ENCODE peak calls at places on chromosome 13, in seven cellular contexts. O is astrocyte of the spinal cord, M is AG04450, Y is adrenal gland, S is uterus, Q is lower leg skin, H is PC-3. P is an unnamed sample.
A peak's percentile ranks its signal among the peaks of the same experiment; 100 is the strongest.

GRCh38 chr13:47521895-47522487 is 479.1 kb downstream of the SUCLA2 start:
- DNase-seq in M (no peak), Q (no peak), H (no peak), Y (no peak), S (no peak), O (no peak), P (no peak)

GRCh38 chr13:51560336-51560735 is 23.9 kb upstream of the WDFY2 start:
- DNase-seq in O (no peak), M (no peak), Y (no peak), H (no peak), S (no peak), Q (no peak), P (no peak)

GRCh38 chr13:44014501-44014900 is 134.8 kb downstream of the LACC1 start:
- DNase-seq in Q (no peak), H (no peak), S (no peak), Y (no peak), M (no peak), O (no peak), P (no peak)

GRCh38 chr13:68608147-68608546 is 1378.0 kb upstream of the PCDH9 start:
- DNase-seq in Y (no peak), H (peak; percentile 48), M (no peak), O (no peak), Q (no peak), S (no peak), P (no peak)

GRCh38 chr13:101449971-101450748 is 2.3 kb upstream of the ITGBL1 start:
- DNase-seq in M (peak; percentile 65), O (peak; percentile 91), Q (no peak), Y (no peak), H (peak; percentile 93), S (no peak), P (peak; percentile 69)

GRCh38 chr13:98977568-98978270 is at the start of gene DOCK9:
- DNase-seq in M (no peak), O (peak; percentile 89), Y (peak; percentile 57), Q (no peak), H (peak; percentile 25), S (peak; percentile 39), P (no peak)

GRCh38 chr13:108895220-108895704 is 265.9 kb downstream of the MYO16 start:
- DNase-seq in Y (no peak), H (peak; percentile 88), M (no peak), S (no peak), O (peak; percentile 63), Q (no peak), P (no peak)

GRCh38 chr13:102310691-102311432 is 91.0 kb downstream of the FGF14 start:
- DNase-seq in M (no peak), Q (peak; percentile 21), H (no peak), O (no peak), S (peak; percentile 39), Y (no peak), P (no peak)

GRCh38 chr13:103799028-103799427 is 732.8 kb upstream of the SLC10A2 start:
- DNase-seq in Q (no peak), M (no peak), S (no peak), H (peak; percentile 7), Y (no peak), O (no peak), P (no peak)

GRCh38 chr13:27446986-27447583 is 3.3 kb downstream of the MTIF3 start:
- DNase-seq in M (no peak), O (no peak), S (no peak), Y (no peak), H (no peak), Q (no peak), P (no peak)

GRCh38 chr13:28199089-28199488 is 60.7 kb downstream of the PAN3 start:
- DNase-seq in Y (no peak), O (no peak), S (no peak), Q (no peak), M (no peak), H (no peak), P (no peak)

DNA sequence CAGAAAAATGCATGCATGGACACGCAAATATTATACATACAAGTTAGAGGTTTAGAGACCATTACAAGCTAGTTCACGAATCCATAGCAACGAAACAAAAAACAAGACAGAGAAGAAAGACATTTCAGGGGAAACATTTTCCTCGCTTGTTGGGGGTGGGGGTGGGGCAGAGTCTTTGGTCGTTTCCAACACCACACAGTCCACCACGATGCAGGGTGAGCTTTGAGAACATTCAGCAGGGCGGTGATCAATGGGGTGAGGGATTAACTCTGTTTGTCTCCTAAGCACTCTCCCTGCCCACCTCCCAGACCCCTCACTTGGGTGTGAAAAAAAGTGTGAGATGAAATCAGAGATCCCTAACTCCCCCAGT is 631 bp downstream of the OXGR1 start:
- DNase-seq in O (no peak), Q (no peak), Y (no peak), S (no peak), M (no peak), H (no peak), P (no peak)
- H3K4me3 ChIP-seq in O (peak overlapping the region; percentile 36), Q (no peak overlapping the region), Y (no peak overlapping the region), S (peak overlapping the region; percentile 33), M (peak overlapping the region; percentile 39), H (no peak overlapping the region), P (no peak overlapping the region)

GRCh38 chr13:111429064-111429558 is 108.7 kb downstream of the TEX29 start:
- DNase-seq in M (no peak), S (no peak), Q (peak; percentile 31), Y (peak; percentile 51), O (peak; percentile 1), H (peak; percentile 47), P (peak; percentile 1)
- TF ChIP-seq CTCF in M (peak; percentile 65), S (no peak), Q (no peak), Y (peak; percentile 57), O (peak; percentile 46), H (peak; percentile 53), P (peak; percentile 62)

DNA sequence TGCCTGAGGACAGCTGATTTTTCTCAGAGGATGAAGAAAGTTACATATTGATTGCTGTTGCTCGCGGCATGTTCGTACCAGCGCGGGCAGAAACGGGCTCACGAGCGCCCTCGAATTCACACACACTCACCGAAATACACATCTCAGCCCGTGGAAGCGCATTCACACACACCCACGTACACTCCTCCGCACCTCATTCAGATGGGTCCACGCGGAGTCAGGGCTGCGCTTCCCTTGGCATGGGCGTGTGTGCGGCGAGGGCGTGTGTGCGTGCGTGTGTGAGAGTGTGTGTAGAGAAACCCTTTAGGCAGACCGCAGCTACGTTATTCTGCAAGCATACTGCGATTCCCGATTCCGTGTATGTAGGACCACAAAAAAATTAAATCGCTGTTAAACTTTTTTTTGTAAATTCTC is 2.1 kb upstream of the PCDH17 start:
- DNase-seq in O (no peak), M (no peak), S (no peak), Q (no peak), H (no peak), Y (peak; percentile 10), P (no peak)
- H3K4me3 ChIP-seq in O (peak overlapping the region; percentile 55), M (peak overlapping the region; percentile 27), S (peak overlapping the region; percentile 40), Q (no peak overlapping the region), H (peak overlapping the region; percentile 46), Y (no peak overlapping the region), P (peak overlapping the region; percentile 26)

DNA sequence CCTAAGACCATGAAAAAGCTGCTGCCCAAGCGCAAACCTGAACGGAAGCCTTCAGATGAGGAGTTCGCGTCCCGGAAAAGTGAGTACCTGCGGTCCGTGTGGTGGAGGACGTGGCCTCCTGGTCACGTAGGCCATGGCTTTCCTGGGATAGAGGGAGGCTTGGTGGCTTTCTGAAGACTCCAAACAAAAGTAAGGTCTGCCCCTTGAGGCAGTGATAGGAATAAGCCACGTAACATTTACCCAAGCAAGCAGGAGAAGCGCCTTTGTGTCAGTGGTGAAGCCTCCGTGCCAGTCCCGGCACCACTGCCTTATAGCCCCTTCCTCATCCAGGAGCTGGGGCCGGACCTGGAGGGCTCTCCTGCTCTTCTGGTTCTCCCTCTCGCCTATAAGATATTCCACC is 34.3 kb upstream of the TEX29 start:
- DNase-seq in O (no peak), S (no peak), Y (no peak), Q (no peak), M (no peak), H (no peak), P (no peak)
- TF ChIP-seq CTCF in O (no peak), S (no peak), Y (no peak), Q (no peak), M (no peak), H (no peak), P (no peak)

DNA sequence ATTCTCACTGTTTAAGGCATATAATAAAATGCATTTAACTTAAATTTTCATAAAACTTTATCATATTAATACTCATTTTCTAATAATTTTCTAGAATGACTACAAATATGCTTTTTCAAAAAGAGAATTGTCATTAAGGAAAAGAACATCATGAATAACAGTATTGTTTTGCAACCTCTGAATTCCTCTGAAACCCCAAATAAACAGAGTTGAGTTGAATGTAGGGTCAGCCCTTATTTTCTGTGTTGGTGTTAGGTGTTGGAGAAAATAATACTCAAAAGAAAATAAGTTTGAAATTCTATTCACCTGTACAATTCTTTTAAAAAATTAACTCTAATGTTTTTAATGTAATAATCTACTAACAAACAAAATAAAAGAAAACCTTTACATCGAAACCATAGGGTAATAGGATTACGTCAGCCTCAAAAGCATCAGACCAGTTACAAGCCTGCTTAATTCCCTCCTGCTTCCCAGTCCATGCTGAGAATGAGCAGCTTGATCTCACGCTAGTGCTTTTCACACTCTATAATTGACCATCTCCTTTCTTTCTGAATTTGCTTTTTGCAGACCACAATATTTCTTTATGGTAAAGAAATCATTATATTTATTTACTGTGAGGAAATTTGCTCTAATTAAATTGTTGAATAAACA is 160.9 kb downstream of the PCDH9 start:
- DNase-seq in Q (no peak), M (no peak), Y (no peak), H (no peak), O (no peak), S (no peak), P (no peak)
- H3K4me3 ChIP-seq in Q (no peak overlapping the region), M (no peak overlapping the region), Y (no peak overlapping the region), H (no peak overlapping the region), O (no peak overlapping the region), S (no peak overlapping the region), P (no peak overlapping the region)

GRCh38 chr13:106376411-106377112 is 158.9 kb downstream of the EFNB2 start:
- DNase-seq in M (peak; percentile 67), O (peak; percentile 98), H (peak; percentile 91), S (peak; percentile 61), Y (no peak), Q (no peak), P (peak; percentile 76)
- TF ChIP-seq CTCF in M (peak; percentile 17), O (peak; percentile 58), H (no peak), S (no peak), Y (no peak), Q (no peak), P (peak; percentile 45)

GRCh38 chr13:76285463-76285862 is 600.7 kb downstream of the KCTD12 start:
- DNase-seq in Q (no peak), M (no peak), O (no peak), H (no peak), Y (no peak), S (no peak), P (no peak)
- H3K4me3 ChIP-seq in Q (no peak overlapping the region), M (no peak overlapping the region), O (no peak overlapping the region), H (no peak overlapping the region), Y (no peak overlapping the region), S (no peak overlapping the region), P (no peak overlapping the region)

GRCh38 chr13:39777527-39778061 is 122.1 kb downstream of the COG6 start:
- DNase-seq in O (peak; percentile 86), S (no peak), Q (no peak), H (peak; percentile 86), Y (no peak), M (peak; percentile 55), P (peak; percentile 87)
- TF ChIP-seq CTCF in O (peak; percentile 43), S (peak; percentile 13), Q (no peak), H (peak; percentile 55), Y (no peak), M (peak; percentile 58), P (peak; percentile 59)

P was measured in AG09309.